ENCODE peak calls at places on chromosomes 16 and 17, in ten cellular contexts. One of them, this sample, is unnamed.

GRCh38 chr16:4945560-4946502 is 8.9 kb upstream of the PPL start:
- DNase-seq in stimulated activated CD4-positive, alpha-beta T cell treated with anti-CD3 and anti-CD28 coated beads, Interleukin-12 subunit alpha, Interleukin-12 subunit beta, amount 100 ng/mL, for 4 hours: no peak
- DNase-seq in aorta: peak
- DNase-seq in heart right ventricle: peak
- DNase-seq in Karpas-422: no peak
- DNase-seq in PC-3: peak
- DNase-seq in cardiac muscle cell: no peak
- DNase-seq in GM04504: no peak
- DNase-seq in RPMI7951: peak
- DNase-seq in iPS-NIHi11: no peak
- DNase-seq in this sample: no peak

GRCh38 chr17:76353004-76353598 is 615 bp downstream of the PRPSAP1 start:
- DNase-seq in iPS-NIHi11: peak
- DNase-seq in PC-3: no peak
- DNase-seq in Karpas-422: peak
- DNase-seq in GM04504: no peak
- DNase-seq in heart right ventricle: peak
- DNase-seq in RPMI7951: peak
- DNase-seq in aorta: peak
- DNase-seq in cardiac muscle cell: peak
- DNase-seq in stimulated activated CD4-positive, alpha-beta T cell treated with anti-CD3 and anti-CD28 coated beads, Interleukin-12 subunit alpha, Interleukin-12 subunit beta, amount 100 ng/mL, for 4 hours: peak
- DNase-seq in this sample: no peak

GRCh38 chr17:42405076-42405475 is 16.8 kb upstream of the STAT3 start:
- DNase-seq in Karpas-422: no peak
- DNase-seq in aorta: no peak
- DNase-seq in cardiac muscle cell: no peak
- DNase-seq in heart right ventricle: peak
- DNase-seq in PC-3: no peak
- DNase-seq in iPS-NIHi11: no peak
- DNase-seq in RPMI7951: no peak
- DNase-seq in stimulated activated CD4-positive, alpha-beta T cell treated with anti-CD3 and anti-CD28 coated beads, Interleukin-12 subunit alpha, Interleukin-12 subunit beta, amount 100 ng/mL, for 4 hours: no peak
- DNase-seq in GM04504: no peak
- DNase-seq in this sample: no peak

GRCh38 chr16:76583466-76583865 is 306.3 kb downstream of the CNTNAP4 start:
- DNase-seq in PC-3: peak
- DNase-seq in GM04504: no peak
- DNase-seq in heart right ventricle: peak
- DNase-seq in Karpas-422: no peak
- DNase-seq in aorta: no peak
- DNase-seq in stimulated activated CD4-positive, alpha-beta T cell treated with anti-CD3 and anti-CD28 coated beads, Interleukin-12 subunit alpha, Interleukin-12 subunit beta, amount 100 ng/mL, for 4 hours: no peak
- DNase-seq in RPMI7951: no peak
- DNase-seq in iPS-NIHi11: no peak
- DNase-seq in cardiac muscle cell: peak
- DNase-seq in this sample: no peak

GRCh38 chr17:35002876-35003551 is 22.7 kb downstream of the LIG3 start:
- DNase-seq in GM04504: no peak
- DNase-seq in PC-3: peak
- DNase-seq in iPS-NIHi11: no peak
- DNase-seq in stimulated activated CD4-positive, alpha-beta T cell treated with anti-CD3 and anti-CD28 coated beads, Interleukin-12 subunit alpha, Interleukin-12 subunit beta, amount 100 ng/mL, for 4 hours: no peak
- DNase-seq in Karpas-422: no peak
- DNase-seq in heart right ventricle: peak
- DNase-seq in aorta: no peak
- DNase-seq in cardiac muscle cell: no peak
- DNase-seq in RPMI7951: no peak
- DNase-seq in this sample: no peak

GRCh38 chr17:56867948-56868376 is 34.0 kb downstream of the DGKE start:
- DNase-seq in GM04504: peak
- DNase-seq in iPS-NIHi11: no peak
- DNase-seq in cardiac muscle cell: no peak
- DNase-seq in Karpas-422: no peak
- DNase-seq in heart right ventricle: no peak
- DNase-seq in aorta: no peak
- DNase-seq in RPMI7951: no peak
- DNase-seq in PC-3: no peak
- DNase-seq in stimulated activated CD4-positive, alpha-beta T cell treated with anti-CD3 and anti-CD28 coated beads, Interleukin-12 subunit alpha, Interleukin-12 subunit beta, amount 100 ng/mL, for 4 hours: no peak
- DNase-seq in this sample: no peak

GRCh38 chr17:39623356-39623950 is 3.3 kb upstream of the PPP1R1B start:
- DNase-seq in heart right ventricle: peak
- DNase-seq in aorta: peak
- DNase-seq in iPS-NIHi11: peak
- DNase-seq in GM04504: no peak
- DNase-seq in RPMI7951: peak
- DNase-seq in Karpas-422: peak
- DNase-seq in stimulated activated CD4-positive, alpha-beta T cell treated with anti-CD3 and anti-CD28 coated beads, Interleukin-12 subunit alpha, Interleukin-12 subunit beta, amount 100 ng/mL, for 4 hours: peak
- DNase-seq in PC-3: peak
- DNase-seq in cardiac muscle cell: peak
- DNase-seq in this sample: peak

GRCh38 chr17:63881935-63882601 is at the start of gene GH2:
- DNase-seq in aorta: no peak
- DNase-seq in PC-3: peak
- DNase-seq in RPMI7951: peak
- DNase-seq in heart right ventricle: no peak
- DNase-seq in stimulated activated CD4-positive, alpha-beta T cell treated with anti-CD3 and anti-CD28 coated beads, Interleukin-12 subunit alpha, Interleukin-12 subunit beta, amount 100 ng/mL, for 4 hours: peak
- DNase-seq in cardiac muscle cell: peak
- DNase-seq in GM04504: no peak
- DNase-seq in Karpas-422: peak
- DNase-seq in iPS-NIHi11: peak
- DNase-seq in this sample: peak

GRCh38 chr17:18031955-18032354 is 7.0 kb downstream of the ATPAF2 start:
- DNase-seq in iPS-NIHi11: no peak
- DNase-seq in Karpas-422: no peak
- DNase-seq in aorta: no peak
- DNase-seq in stimulated activated CD4-positive, alpha-beta T cell treated with anti-CD3 and anti-CD28 coated beads, Interleukin-12 subunit alpha, Interleukin-12 subunit beta, amount 100 ng/mL, for 4 hours: no peak
- DNase-seq in RPMI7951: peak
- DNase-seq in PC-3: peak
- DNase-seq in heart right ventricle: no peak
- DNase-seq in cardiac muscle cell: no peak
- DNase-seq in GM04504: no peak
- DNase-seq in this sample: no peak

GRCh38 chr17:78997231-78997741 is 12.3 kb downstream of the CANT1 start:
- DNase-seq in cardiac muscle cell: no peak
- DNase-seq in iPS-NIHi11: peak
- DNase-seq in RPMI7951: no peak
- DNase-seq in stimulated activated CD4-positive, alpha-beta T cell treated with anti-CD3 and anti-CD28 coated beads, Interleukin-12 subunit alpha, Interleukin-12 subunit beta, amount 100 ng/mL, for 4 hours: no peak
- DNase-seq in GM04504: no peak
- DNase-seq in Karpas-422: no peak
- DNase-seq in PC-3: peak
- DNase-seq in heart right ventricle: no peak
- DNase-seq in aorta: peak
- DNase-seq in this sample: no peak

GRCh38 chr16:13435415-13435814 is 484.5 kb upstream of the ERCC4 start:
- DNase-seq in aorta: no peak
- DNase-seq in Karpas-422: no peak
- DNase-seq in GM04504: no peak
- DNase-seq in RPMI7951: no peak
- DNase-seq in iPS-NIHi11: no peak
- DNase-seq in stimulated activated CD4-positive, alpha-beta T cell treated with anti-CD3 and anti-CD28 coated beads, Interleukin-12 subunit alpha, Interleukin-12 subunit beta, amount 100 ng/mL, for 4 hours: no peak
- DNase-seq in cardiac muscle cell: no peak
- DNase-seq in heart right ventricle: no peak
- DNase-seq in PC-3: no peak
- DNase-seq in this sample: no peak

GRCh38 chr16:21194771-21195301 is 16.5 kb downstream of the ZP2 start:
- DNase-seq in iPS-NIHi11: no peak
- DNase-seq in GM04504: no peak
- DNase-seq in cardiac muscle cell: no peak
- DNase-seq in aorta: no peak
- DNase-seq in heart right ventricle: no peak
- DNase-seq in PC-3: no peak
- DNase-seq in stimulated activated CD4-positive, alpha-beta T cell treated with anti-CD3 and anti-CD28 coated beads, Interleukin-12 subunit alpha, Interleukin-12 subunit beta, amount 100 ng/mL, for 4 hours: no peak
- DNase-seq in RPMI7951: peak
- DNase-seq in Karpas-422: no peak
- DNase-seq in this sample: no peak

GRCh38 chr16:80720759-80721470 is 83.5 kb downstream of the CDYL2 start:
- DNase-seq in Karpas-422: peak
- DNase-seq in aorta: no peak
- DNase-seq in RPMI7951: no peak
- DNase-seq in stimulated activated CD4-positive, alpha-beta T cell treated with anti-CD3 and anti-CD28 coated beads, Interleukin-12 subunit alpha, Interleukin-12 subunit beta, amount 100 ng/mL, for 4 hours: no peak
- DNase-seq in PC-3: no peak
- DNase-seq in heart right ventricle: no peak
- DNase-seq in cardiac muscle cell: peak
- DNase-seq in GM04504: peak
- DNase-seq in iPS-NIHi11: no peak
- DNase-seq in this sample: no peak

GRCh38 chr16:19384656-19385055 is 33.0 kb upstream of the TMC5 start:
- DNase-seq in RPMI7951: no peak
- DNase-seq in PC-3: peak
- DNase-seq in stimulated activated CD4-positive, alpha-beta T cell treated with anti-CD3 and anti-CD28 coated beads, Interleukin-12 subunit alpha, Interleukin-12 subunit beta, amount 100 ng/mL, for 4 hours: no peak
- DNase-seq in aorta: no peak
- DNase-seq in heart right ventricle: no peak
- DNase-seq in GM04504: no peak
- DNase-seq in cardiac muscle cell: no peak
- DNase-seq in Karpas-422: no peak
- DNase-seq in iPS-NIHi11: peak
- DNase-seq in this sample: no peak

GRCh38 chr16:876523-877241 is 76.1 kb upstream of the GNG13 start:
- DNase-seq in RPMI7951: no peak
- DNase-seq in cardiac muscle cell: no peak
- DNase-seq in PC-3: no peak
- DNase-seq in aorta: no peak
- DNase-seq in heart right ventricle: peak
- DNase-seq in iPS-NIHi11: no peak
- DNase-seq in stimulated activated CD4-positive, alpha-beta T cell treated with anti-CD3 and anti-CD28 coated beads, Interleukin-12 subunit alpha, Interleukin-12 subunit beta, amount 100 ng/mL, for 4 hours: no peak
- DNase-seq in Karpas-422: no peak
- DNase-seq in GM04504: no peak
- DNase-seq in this sample: no peak

GRCh38 chr16:54503011-54503410 is 216.4 kb upstream of the IRX3 start:
- DNase-seq in heart right ventricle: peak
- DNase-seq in RPMI7951: no peak
- DNase-seq in stimulated activated CD4-positive, alpha-beta T cell treated with anti-CD3 and anti-CD28 coated beads, Interleukin-12 subunit alpha, Interleukin-12 subunit beta, amount 100 ng/mL, for 4 hours: no peak
- DNase-seq in GM04504: no peak
- DNase-seq in aorta: no peak
- DNase-seq in Karpas-422: no peak
- DNase-seq in cardiac muscle cell: peak
- DNase-seq in iPS-NIHi11: no peak
- DNase-seq in PC-3: no peak
- DNase-seq in this sample: no peak

GRCh38 chr17:6695565-6695964 is 17.6 kb downstream of the SLC13A5 start:
- DNase-seq in PC-3: no peak
- DNase-seq in GM04504: no peak
- DNase-seq in RPMI7951: no peak
- DNase-seq in iPS-NIHi11: no peak
- DNase-seq in cardiac muscle cell: no peak
- DNase-seq in Karpas-422: no peak
- DNase-seq in stimulated activated CD4-positive, alpha-beta T cell treated with anti-CD3 and anti-CD28 coated beads, Interleukin-12 subunit alpha, Interleukin-12 subunit beta, amount 100 ng/mL, for 4 hours: no peak
- DNase-seq in heart right ventricle: no peak
- DNase-seq in aorta: peak
- DNase-seq in this sample: no peak

GRCh38 chr16:19809693-19810092 is 75.0 kb downstream of the GPRC5B start:
- DNase-seq in aorta: no peak
- DNase-seq in iPS-NIHi11: no peak
- DNase-seq in PC-3: no peak
- DNase-seq in heart right ventricle: no peak
- DNase-seq in cardiac muscle cell: no peak
- DNase-seq in Karpas-422: no peak
- DNase-seq in stimulated activated CD4-positive, alpha-beta T cell treated with anti-CD3 and anti-CD28 coated beads, Interleukin-12 subunit alpha, Interleukin-12 subunit beta, amount 100 ng/mL, for 4 hours: no peak
- DNase-seq in GM04504: no peak
- DNase-seq in RPMI7951: no peak
- DNase-seq in this sample: no peak

GRCh38 chr17:77796201-77796860 is 162.2 kb upstream of the TNRC6C start:
- DNase-seq in Karpas-422: no peak
- DNase-seq in GM04504: no peak
- DNase-seq in PC-3: no peak
- DNase-seq in heart right ventricle: no peak
- DNase-seq in iPS-NIHi11: no peak
- DNase-seq in stimulated activated CD4-positive, alpha-beta T cell treated with anti-CD3 and anti-CD28 coated beads, Interleukin-12 subunit alpha, Interleukin-12 subunit beta, amount 100 ng/mL, for 4 hours: no peak
- DNase-seq in RPMI7951: no peak
- DNase-seq in aorta: peak
- DNase-seq in cardiac muscle cell: no peak
- DNase-seq in this sample: no peak

GRCh38 chr17:73952498-73953205 is 250.8 kb upstream of the RPL38 start:
- DNase-seq in Karpas-422: no peak
- DNase-seq in PC-3: no peak
- DNase-seq in GM04504: no peak
- DNase-seq in heart right ventricle: peak
- DNase-seq in aorta: peak
- DNase-seq in stimulated activated CD4-positive, alpha-beta T cell treated with anti-CD3 and anti-CD28 coated beads, Interleukin-12 subunit alpha, Interleukin-12 subunit beta, amount 100 ng/mL, for 4 hours: peak
- DNase-seq in cardiac muscle cell: peak
- DNase-seq in iPS-NIHi11: peak
- DNase-seq in RPMI7951: no peak
- DNase-seq in this sample: peak

GRCh38 chr17:78641243-78641642 is 64.0 kb upstream of the DNAH17 start:
- DNase-seq in iPS-NIHi11: no peak
- DNase-seq in cardiac muscle cell: no peak
- DNase-seq in heart right ventricle: no peak
- DNase-seq in PC-3: no peak
- DNase-seq in stimulated activated CD4-positive, alpha-beta T cell treated with anti-CD3 and anti-CD28 coated beads, Interleukin-12 subunit alpha, Interleukin-12 subunit beta, amount 100 ng/mL, for 4 hours: no peak
- DNase-seq in GM04504: no peak
- DNase-seq in aorta: peak
- DNase-seq in RPMI7951: no peak
- DNase-seq in Karpas-422: no peak
- DNase-seq in this sample: no peak

GRCh38 chr17:210402-210801 is 29.0 kb upstream of the DOC2B start:
- DNase-seq in PC-3: no peak
- DNase-seq in cardiac muscle cell: no peak
- DNase-seq in RPMI7951: no peak
- DNase-seq in Karpas-422: no peak
- DNase-seq in aorta: peak
- DNase-seq in heart right ventricle: no peak
- DNase-seq in GM04504: no peak
- DNase-seq in iPS-NIHi11: no peak
- DNase-seq in stimulated activated CD4-positive, alpha-beta T cell treated with anti-CD3 and anti-CD28 coated beads, Interleukin-12 subunit alpha, Interleukin-12 subunit beta, amount 100 ng/mL, for 4 hours: no peak
- DNase-seq in this sample: no peak

GRCh38 chr17:40341808-40342574 is 22.5 kb downstream of the GJD3 start:
- DNase-seq in Karpas-422: peak
- DNase-seq in stimulated activated CD4-positive, alpha-beta T cell treated with anti-CD3 and anti-CD28 coated beads, Interleukin-12 subunit alpha, Interleukin-12 subunit beta, amount 100 ng/mL, for 4 hours: no peak
- DNase-seq in RPMI7951: peak
- DNase-seq in PC-3: peak
- DNase-seq in aorta: peak
- DNase-seq in cardiac muscle cell: peak
- DNase-seq in heart right ventricle: peak
- DNase-seq in GM04504: no peak
- DNase-seq in iPS-NIHi11: peak
- DNase-seq in this sample: peak

GRCh38 chr17:56699186-56699895 is 105.8 kb downstream of the NOG start:
- DNase-seq in RPMI7951: peak
- DNase-seq in Karpas-422: no peak
- DNase-seq in PC-3: peak
- DNase-seq in GM04504: peak
- DNase-seq in stimulated activated CD4-positive, alpha-beta T cell treated with anti-CD3 and anti-CD28 coated beads, Interleukin-12 subunit alpha, Interleukin-12 subunit beta, amount 100 ng/mL, for 4 hours: no peak
- DNase-seq in cardiac muscle cell: peak
- DNase-seq in iPS-NIHi11: peak
- DNase-seq in aorta: peak
- DNase-seq in heart right ventricle: peak
- DNase-seq in this sample: no peak

GRCh38 chr16:20867585-20867984 is 32.6 kb downstream of the DCUN1D3 start:
- DNase-seq in aorta: no peak
- DNase-seq in heart right ventricle: no peak
- DNase-seq in iPS-NIHi11: no peak
- DNase-seq in cardiac muscle cell: no peak
- DNase-seq in RPMI7951: peak
- DNase-seq in GM04504: no peak
- DNase-seq in stimulated activated CD4-positive, alpha-beta T cell treated with anti-CD3 and anti-CD28 coated beads, Interleukin-12 subunit alpha, Interleukin-12 subunit beta, amount 100 ng/mL, for 4 hours: no peak
- DNase-seq in PC-3: no peak
- DNase-seq in Karpas-422: no peak
- DNase-seq in this sample: no peak

GRCh38 chr17:58956997-58957724 is 149.5 kb downstream of the TRIM37 start:
- DNase-seq in aorta: no peak
- DNase-seq in PC-3: peak
- DNase-seq in GM04504: no peak
- DNase-seq in cardiac muscle cell: no peak
- DNase-seq in heart right ventricle: no peak
- DNase-seq in iPS-NIHi11: no peak
- DNase-seq in Karpas-422: no peak
- DNase-seq in stimulated activated CD4-positive, alpha-beta T cell treated with anti-CD3 and anti-CD28 coated beads, Interleukin-12 subunit alpha, Interleukin-12 subunit beta, amount 100 ng/mL, for 4 hours: no peak
- DNase-seq in RPMI7951: peak
- DNase-seq in this sample: no peak

GRCh38 chr17:78974635-78975591 is 4.8 kb downstream of the LGALS3BP start:
- DNase-seq in iPS-NIHi11: peak
- DNase-seq in PC-3: peak
- DNase-seq in GM04504: peak
- DNase-seq in heart right ventricle: peak
- DNase-seq in aorta: peak
- DNase-seq in RPMI7951: no peak
- DNase-seq in stimulated activated CD4-positive, alpha-beta T cell treated with anti-CD3 and anti-CD28 coated beads, Interleukin-12 subunit alpha, Interleukin-12 subunit beta, amount 100 ng/mL, for 4 hours: no peak
- DNase-seq in Karpas-422: peak
- DNase-seq in cardiac muscle cell: peak
- DNase-seq in this sample: no peak

GRCh38 chr17:6753006-6753445 is 2.8 kb upstream of the XAF1 start:
- DNase-seq in iPS-NIHi11: peak
- DNase-seq in stimulated activated CD4-positive, alpha-beta T cell treated with anti-CD3 and anti-CD28 coated beads, Interleukin-12 subunit alpha, Interleukin-12 subunit beta, amount 100 ng/mL, for 4 hours: peak
- DNase-seq in cardiac muscle cell: no peak
- DNase-seq in Karpas-422: no peak
- DNase-seq in PC-3: peak
- DNase-seq in GM04504: peak
- DNase-seq in RPMI7951: peak
- DNase-seq in aorta: peak
- DNase-seq in heart right ventricle: peak
- DNase-seq in this sample: peak